ENCODE peak calls at places on chromosomes 16 and 17, in seven cellular contexts. H, R, F, S, U, Z and O are unnamed samples.

GRCh38 chr17:17041018-17041521 is 1.2 kb upstream of the MPRIP start:
- DNase-seq in F (peak; percentile 35), U (peak; percentile 70), R (peak; percentile 74), H (no peak), S (no peak), Z (no peak), O (peak; percentile 98)

GRCh38 chr17:38442548-38442947 is 14.3 kb downstream of the ARHGAP23 start:
- DNase-seq in F (peak; percentile 37), H (no peak), U (no peak), S (no peak), R (no peak), Z (no peak), O (peak; percentile 85)

GRCh38 chr16:55248494-55248893 is 75.5 kb upstream of the IRX6 start:
- DNase-seq in F (no peak), R (no peak), Z (no peak), S (no peak), U (no peak), H (no peak), O (no peak)

GRCh38 chr17:60524463-60525346 is 1.3 kb downstream of the APPBP2 start:
- DNase-seq in U (peak; percentile 20), F (no peak), Z (no peak), H (no peak), S (no peak), R (peak; percentile 37), O (peak; percentile 32)

GRCh38 chr17:39628655-39629493 is 2.1 kb downstream of the PPP1R1B start:
- DNase-seq in F (peak; percentile 79), R (no peak), S (no peak), U (peak; percentile 58), Z (no peak), H (no peak), O (peak; percentile 92)

GRCh38 chr17:75812096-75813001 is 27.7 kb downstream of the UNK start:
- DNase-seq in F (no peak), U (peak; percentile 47), R (peak; percentile 13), Z (no peak), H (no peak), S (no peak), O (peak; percentile 60)

GRCh38 chr16:58152246-58152868 is 23.2 kb upstream of the CFAP20 start:
- DNase-seq in Z (peak; percentile 8), U (no peak), R (no peak), H (no peak), F (no peak), S (no peak), O (peak; percentile 49)

GRCh38 chr17:78368854-78369495 is 9.1 kb upstream of the SOCS3 start:
- DNase-seq in U (peak; percentile 58), F (no peak), H (no peak), Z (no peak), R (no peak), S (no peak), O (peak; percentile 67)

GRCh38 chr16:57732683-57733082 is 2.9 kb upstream of the KATNB1 start:
- DNase-seq in Z (no peak), F (no peak), H (no peak), R (no peak), U (no peak), S (no peak), O (no peak)

DNA sequence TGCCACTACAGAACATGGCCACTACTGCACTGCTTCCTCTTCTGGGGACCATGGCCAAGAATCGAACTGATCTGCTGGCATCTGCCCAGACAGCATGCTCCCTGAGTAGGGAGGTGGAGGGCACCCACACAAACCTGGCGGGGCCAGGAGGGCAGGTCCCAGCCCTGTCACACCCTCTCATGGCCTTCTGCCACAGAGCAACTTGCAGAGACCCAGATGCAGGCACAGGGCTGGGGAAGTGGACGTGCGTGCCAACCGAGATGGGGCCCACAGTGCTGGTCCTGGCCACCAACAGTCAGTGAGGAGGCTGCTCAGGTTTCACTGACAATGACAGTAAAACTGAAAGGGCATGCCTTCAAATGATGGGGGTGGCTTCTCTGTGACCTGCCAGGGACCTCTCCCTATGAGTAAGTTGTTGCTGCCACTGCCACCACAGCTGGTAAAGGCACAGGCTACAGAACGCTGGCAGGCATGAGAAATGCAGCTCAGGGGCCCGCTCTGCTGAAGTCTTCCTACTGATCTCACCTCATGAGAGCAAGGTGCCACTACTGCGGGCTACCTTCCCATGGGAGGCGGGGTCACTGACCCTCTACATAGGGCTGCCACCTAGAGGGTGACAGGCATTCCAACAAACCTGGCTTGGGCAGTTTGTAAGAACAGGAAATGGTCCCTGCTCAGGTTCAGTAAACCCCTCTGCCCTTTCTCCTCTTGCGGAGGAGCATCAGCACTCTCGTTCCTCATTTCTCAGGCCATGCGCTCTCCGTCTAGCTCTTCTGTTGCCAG is 15.5 kb downstream of the HIC1 start:
- DNase-seq in F (no peak), H (no peak), U (peak; percentile 92), R (no peak), Z (no peak), S (no peak), O (peak; percentile 56)
- TF ChIP-seq CTCF in F (no peak), H (no peak), U (peak; percentile 57), R (no peak), Z (no peak), S (no peak), O (no peak)

GRCh38 chr17:10754109-10754508 is 24.3 kb upstream of the TMEM220 start:
- DNase-seq in F (no peak), U (peak; percentile 94), R (peak; percentile 11), Z (no peak), S (no peak), H (peak; percentile 15), O (peak; percentile 88)
- TF ChIP-seq CTCF in F (no peak), U (peak; percentile 72), R (peak; percentile 30), Z (peak; percentile 56), S (peak; percentile 45), H (no peak), O (peak; percentile 42)

GRCh38 chr16:30416047-30416603 is 8.7 kb downstream of the ZNF771 start:
- DNase-seq in S (no peak), H (no peak), R (no peak), F (no peak), Z (no peak), U (no peak), O (peak; percentile 51)

GRCh38 chr16:30417447-30418349 is 10.3 kb downstream of the ZNF771 start:
- DNase-seq in U (peak; percentile 95), F (peak; percentile 94), S (no peak), H (peak; percentile 88), R (peak; percentile 88), Z (peak; percentile 90), O (peak; percentile 97)

GRCh38 chr16:30418350-30419181 is 11.2 kb downstream of the ZNF771 start:
- DNase-seq in U (no peak), H (no peak), Z (no peak), F (no peak), R (no peak), S (no peak), O (no peak)

GRCh38 chr16:30414159-30414558 is 6.8 kb downstream of the ZNF771 start:
- DNase-seq in R (no peak), H (no peak), U (no peak), F (no peak), S (no peak), Z (no peak), O (no peak)

GRCh38 chr16:30416624-30417298 is 9.4 kb downstream of the ZNF771 start:
- DNase-seq in S (no peak), H (no peak), R (no peak), Z (no peak), F (no peak), U (no peak), O (peak; percentile 50)
- TF ChIP-seq CTCF in S (no peak), H (no peak), R (no peak), Z (no peak), F (no peak), U (no peak), O (no peak)

DNA sequence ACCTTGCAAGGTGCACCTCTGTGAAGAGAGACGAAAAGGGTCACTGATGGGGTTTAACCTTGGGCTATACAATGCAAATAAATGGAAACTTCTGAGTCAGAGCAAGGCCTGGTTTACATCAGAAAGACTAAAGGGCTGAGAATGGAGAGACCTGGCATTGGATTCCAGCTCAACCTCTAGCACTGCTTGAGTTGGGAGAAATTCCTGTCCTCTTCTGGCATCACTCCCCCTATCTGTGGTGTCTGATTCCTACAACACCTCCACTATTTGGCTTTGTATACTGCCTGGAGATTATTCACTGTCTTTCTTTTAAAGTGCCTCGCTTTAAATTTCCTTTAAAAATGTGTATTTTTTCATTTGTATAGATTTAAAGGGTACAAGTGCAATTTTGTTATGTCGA is 68.8 kb downstream of the GPR139 start:
- DNase-seq in U (peak; percentile 64), R (no peak), F (no peak), H (no peak), S (no peak), Z (no peak), O (no peak)
- TF ChIP-seq CTCF in U (peak; percentile 75), R (no peak), F (no peak), H (no peak), S (no peak), Z (peak; percentile 44), O (no peak)

GRCh38 chr17:19361975-19362292 is 589 bp downstream of the B9D1 start:
- DNase-seq in Z (no peak), U (no peak), S (no peak), R (no peak), F (no peak), H (no peak), O (no peak)

GRCh38 chr17:19361326-19361725 is 1.2 kb downstream of the B9D1 start:
- DNase-seq in H (no peak), Z (no peak), S (no peak), R (no peak), F (no peak), U (peak; percentile 59), O (no peak)

GRCh38 chr17:19362293-19363113 is at the start of gene B9D1:
- DNase-seq in R (peak; percentile 89), F (peak; percentile 95), Z (peak; percentile 94), U (peak; percentile 99), S (peak; percentile 97), H (peak; percentile 94), O (peak; percentile 98)

GRCh38 chr17:19363460-19364035 is 1.0 kb upstream of the B9D1 start:
- DNase-seq in Z (no peak), F (no peak), R (no peak), H (no peak), S (no peak), U (peak; percentile 72), O (peak; percentile 75)

DNA sequence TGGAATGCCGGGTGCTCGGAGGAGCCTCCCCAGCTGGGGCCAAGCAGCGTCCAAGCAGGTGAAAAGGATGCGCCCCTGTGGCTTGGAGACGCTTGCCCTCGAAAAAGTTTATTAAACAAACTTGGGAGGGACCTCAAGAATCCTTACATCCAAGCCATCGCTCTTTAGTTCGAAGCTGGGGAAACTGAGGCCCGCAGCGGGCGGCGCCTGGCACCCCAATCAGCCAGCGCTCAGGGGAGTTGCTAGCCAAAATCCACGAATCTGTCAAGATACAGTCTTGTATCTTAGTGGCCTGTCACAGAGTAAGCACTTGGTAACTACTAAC is 553 bp upstream of the B9D1 start:
- DNase-seq in R (no peak), S (no peak), Z (no peak), F (no peak), U (no peak), H (no peak), O (peak; percentile 27)
- TF ChIP-seq CTCF in R (no peak), S (no peak), Z (no peak), F (no peak), U (no peak), H (peak; percentile 33), O (no peak)